ENCODE peak calls at places on chromosomes 12 and 14, in seven cellular contexts. Q, D, H, J, I, Y and Z are unnamed samples.

GRCh38 chr12:115044073-115044472 is 360.1 kb upstream of the TBX3 start:
- DNase-seq in D (no peak), Y (no peak), H (no peak), J (peak), I (no peak), Q (no peak), Z (no peak)

GRCh38 chr12:95721320-95721719 is 69.2 kb downstream of the NTN4 start:
- DNase-seq in J (no peak), Q (no peak), I (no peak), H (no peak), D (no peak), Y (no peak), Z (peak)

GRCh38 chr14:53190938-53191337 is 37.8 kb upstream of the DDHD1 start:
- DNase-seq in H (no peak), D (no peak), Q (no peak), J (peak), Y (no peak), I (no peak), Z (peak)

GRCh38 chr12:32125455-32126084 is 18.9 kb downstream of the BICD1 start:
- DNase-seq in I (no peak), H (no peak), Y (no peak), Q (no peak), J (no peak), D (no peak), Z (no peak)

GRCh38 chr12:53219116-53219955 is 12.3 kb upstream of the ITGB7 start:
- DNase-seq in J (peak), I (no peak), Q (peak), Y (peak), H (peak), D (peak), Z (peak)

GRCh38 chr14:32542507-32542906 is 213.4 kb downstream of the AKAP6 start:
- DNase-seq in Q (no peak), I (no peak), H (no peak), D (no peak), Y (no peak), J (no peak), Z (peak)

GRCh38 chr12:47835831-47836155 is 16.1 kb upstream of the HDAC7 start:
- DNase-seq in Y (no peak), J (no peak), H (no peak), D (no peak), I (no peak), Q (no peak), Z (no peak)

GRCh38 chr12:8822298-8822697 is at the start of gene A2ML1:
- DNase-seq in J (no peak), H (no peak), Y (no peak), D (no peak), Q (no peak), I (no peak), Z (no peak)

GRCh38 chr12:132433641-132434395 is 56.1 kb upstream of the FBRSL1 start:
- DNase-seq in H (no peak), Y (no peak), I (no peak), D (no peak), Q (no peak), J (no peak), Z (no peak)

GRCh38 chr12:105740337-105740736 is 398.4 kb downstream of the NUAK1 start:
- DNase-seq in H (no peak), I (no peak), D (no peak), J (no peak), Q (no peak), Y (no peak), Z (no peak)

GRCh38 chr12:121776190-121777098 is 17.0 kb downstream of the RHOF start:
- DNase-seq in Q (peak), Y (peak), D (peak), H (peak), I (no peak), J (peak), Z (peak)

GRCh38 chr14:65462411-65462810 is 49.9 kb downstream of the FUT8 start:
- DNase-seq in Q (no peak), D (peak), Y (peak), J (peak), H (no peak), I (no peak), Z (peak)

GRCh38 chr12:14443531-14443930 is 78.0 kb downstream of the ATF7IP start:
- DNase-seq in Q (no peak), H (no peak), I (no peak), D (peak), J (peak), Y (peak), Z (no peak)

GRCh38 chr12:101459642-101460346 is 15.3 kb upstream of the SPIC start:
- DNase-seq in I (no peak), Q (peak), H (peak), J (peak), D (peak), Y (peak), Z (no peak)

GRCh38 chr12:57755454-57756372 is 810 bp downstream of the MARCHF9 start:
- DNase-seq in D (peak), Y (peak), H (no peak), Q (peak), I (no peak), J (peak), Z (no peak)

GRCh38 chr14:35682802-35683201 is 126.3 kb downstream of the RALGAPA1 start:
- DNase-seq in Q (no peak), D (no peak), J (no peak), Y (peak), I (no peak), H (no peak), Z (peak)

GRCh38 chr14:24058260-24058950 is 6.6 kb downstream of the CARMIL3 start:
- DNase-seq in Q (peak), I (peak), D (peak), H (peak), J (peak), Y (peak), Z (peak)

GRCh38 chr12:104727866-104728449 is 230.1 kb downstream of the SLC41A2 start:
- DNase-seq in I (no peak), D (no peak), Y (no peak), H (no peak), Q (no peak), J (no peak), Z (no peak)

GRCh38 chr12:56411781-56412639 is 37.2 kb downstream of the TIMELESS start:
- DNase-seq in D (no peak), H (no peak), J (no peak), Y (no peak), I (no peak), Q (no peak), Z (no peak)

GRCh38 chr12:54650409-54650808 is 2.2 kb upstream of the DCD start:
- DNase-seq in D (no peak), H (no peak), Q (no peak), Y (no peak), J (peak), I (no peak), Z (no peak)

GRCh38 chr12:3329361-3329760 is 161.6 kb upstream of the PRMT8 start:
- DNase-seq in Q (no peak), D (no peak), Y (no peak), J (no peak), I (no peak), H (no peak), Z (no peak)

GRCh38 chr12:19316420-19316819 is 122.9 kb upstream of the AEBP2 start:
- DNase-seq in H (no peak), Y (peak), D (no peak), J (peak), I (no peak), Q (no peak), Z (no peak)

GRCh38 chr14:67133595-67134441 is 55.4 kb upstream of the GARIN2 start:
- DNase-seq in J (peak), I (no peak), Q (no peak), Y (peak), D (no peak), H (no peak), Z (no peak)

GRCh38 chr14:89564291-89564957 is 147.4 kb upstream of the FOXN3 start:
- DNase-seq in I (no peak), H (no peak), J (peak), D (no peak), Y (no peak), Q (no peak), Z (peak)

GRCh38 chr14:81452766-81453165 is 52.6 kb upstream of the STON2 start:
- DNase-seq in Y (no peak), D (no peak), H (no peak), Q (no peak), I (no peak), J (peak), Z (no peak)

GRCh38 chr14:51087024-51087423 is 7.9 kb downstream of the TRIM9 start:
- DNase-seq in J (no peak), D (peak), I (no peak), H (no peak), Y (no peak), Q (peak), Z (peak)

GRCh38 chr12:116933101-116933500 is 22.4 kb downstream of the FBXW8 start:
- DNase-seq in I (no peak), H (no peak), D (no peak), J (no peak), Y (no peak), Q (no peak), Z (no peak)

GRCh38 chr14:54600685-54601084 is 33.8 kb downstream of the SAMD4A start:
- DNase-seq in I (no peak), D (no peak), H (no peak), Y (peak), J (peak), Q (peak), Z (no peak)

GRCh38 chr12:96249196-96250118 is 55.3 kb downstream of the ELK3 start:
- DNase-seq in D (no peak), J (peak), I (peak), Q (no peak), H (peak), Y (no peak), Z (no peak)

GRCh38 chr12:56983386-56983785 is 23.0 kb downstream of the ZBTB39 start:
- DNase-seq in D (no peak), I (no peak), J (no peak), Y (no peak), H (no peak), Q (no peak), Z (no peak)

GRCh38 chr12:51911788-51912711 is 4.7 kb downstream of the ACVRL1 start:
- DNase-seq in Y (no peak), I (no peak), J (no peak), Q (no peak), D (peak), H (peak), Z (no peak)
- H3K4me3 ChIP-seq in Y (peak), I (peak), J (no peak), Q (no peak), D (no peak), H (peak), Z (no peak)

GRCh38 chr14:76829016-76829365 is 2.8 kb downstream of the LRRC74A start:
- DNase-seq in I (no peak), Y (no peak), J (peak), D (no peak), H (peak), Q (no peak), Z (no peak)

GRCh38 chr14:76826122-76826521 is at the start of gene LRRC74A:
- DNase-seq in J (peak), Y (no peak), H (no peak), Q (no peak), D (no peak), I (no peak), Z (no peak)

GRCh38 chr14:76829650-76830421 is 3.6 kb downstream of the LRRC74A start:
- DNase-seq in J (no peak), Q (no peak), I (no peak), Y (no peak), H (peak), D (no peak), Z (no peak)

GRCh38 chr14:76828339-76829015 is 2.3 kb downstream of the LRRC74A start:
- DNase-seq in D (no peak), I (no peak), J (no peak), H (no peak), Q (no peak), Y (no peak), Z (no peak)

DNA sequence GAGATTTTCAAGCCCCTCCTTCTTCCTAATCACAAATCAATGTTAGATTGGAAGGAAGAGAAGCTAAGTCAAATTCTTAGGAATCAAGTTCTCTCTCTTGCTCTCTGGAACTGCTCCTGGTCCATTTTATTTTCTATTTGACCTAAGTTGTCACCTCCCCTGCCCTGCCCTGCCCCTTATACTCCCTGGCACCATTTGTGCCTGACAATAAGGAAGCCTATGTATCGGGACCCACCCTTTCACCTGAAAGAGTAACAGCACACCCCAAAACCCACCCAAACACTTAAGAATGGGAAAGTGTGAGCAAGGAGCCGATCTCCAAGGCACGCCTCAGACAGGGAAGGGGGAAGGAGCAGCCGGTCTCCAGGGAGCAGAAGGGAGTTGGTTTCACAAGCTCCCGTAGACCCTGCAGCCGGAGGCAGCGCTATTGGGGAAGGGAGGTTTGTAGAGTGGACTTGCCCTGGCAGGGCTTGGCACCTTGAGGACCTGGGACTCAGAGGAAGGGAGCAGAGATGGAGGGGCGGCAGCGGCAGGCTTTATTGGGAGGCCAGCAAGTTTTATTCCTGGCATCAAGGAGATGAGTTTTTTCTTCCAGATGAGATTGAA is 1.6 kb downstream of the LRRC74A start:
- DNase-seq in Y (no peak), H (peak), I (no peak), Q (no peak), J (peak), D (peak), Z (no peak)
- H3K4me3 ChIP-seq in Y (peak), H (peak), I (peak), Q (no peak), J (peak), D (no peak), Z (no peak)

GRCh38 chr14:94987409-94987808 is 169.9 kb downstream of the DICER1 start:
- DNase-seq in H (no peak), D (no peak), Y (no peak), I (no peak), J (no peak), Q (no peak), Z (no peak)
- H3K4me3 ChIP-seq in H (no peak), D (no peak), Y (no peak), I (no peak), J (no peak), Q (no peak), Z (no peak)

DNA sequence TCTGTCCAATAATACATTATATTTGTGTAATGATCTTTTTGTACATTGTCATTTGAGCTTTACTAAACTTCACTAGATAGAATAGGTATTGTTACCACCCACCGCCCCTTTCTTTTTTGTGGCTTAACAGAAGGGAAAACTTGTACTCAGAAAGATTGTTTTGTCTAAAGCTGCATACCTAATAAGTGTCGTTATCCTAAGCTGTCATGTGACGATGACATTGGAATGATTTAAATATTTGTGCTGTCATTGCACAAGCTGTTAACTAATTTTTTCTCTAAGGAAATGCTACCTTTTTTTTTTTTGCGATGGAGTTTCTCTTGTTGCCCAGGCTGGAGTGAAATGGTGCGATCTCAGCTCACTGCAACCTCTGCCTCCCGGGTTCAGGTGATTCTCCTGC is 3.6 kb downstream of the DIP2B start:
- DNase-seq in J (peak), D (no peak), Q (no peak), I (no peak), H (no peak), Y (no peak), Z (no peak)
- H3K4me3 ChIP-seq in J (no peak), D (no peak), Q (no peak), I (no peak), H (no peak), Y (no peak), Z (no peak)